ENCODE peak calls at places on chromosomes 11 and 22, in eight cellular contexts. O, M, Z, I, R, X, N and P are unnamed samples.

GRCh38 chr22:27381960-27382742 is 419.4 kb downstream of the MN1 start:
- DNase-seq in R (no peak), O (no peak), N (no peak), X (no peak), Z (no peak), M (no peak), I (no peak), P (no peak)

GRCh38 chr22:45473626-45474237 is 29.0 kb upstream of the FBLN1 start:
- DNase-seq in M (no peak), O (no peak), R (no peak), I (peak; percentile 51), X (no peak), N (no peak), Z (no peak), P (no peak)

GRCh38 chr11:19679952-19680823 is 32.4 kb upstream of the NAV2 start:
- DNase-seq in X (peak; percentile 71), Z (no peak), O (no peak), I (peak; percentile 89), N (peak; percentile 86), M (no peak), R (peak; percentile 86), P (peak; percentile 97)

GRCh38 chr11:16604784-16605439 is 133.5 kb upstream of the C11orf58 start:
- DNase-seq in R (peak; percentile 78), N (peak; percentile 11), O (no peak), X (peak; percentile 59), M (peak; percentile 44), Z (no peak), I (peak; percentile 68), P (peak; percentile 59)

GRCh38 chr11:96741068-96741467 is 351.3 kb downstream of the JRKL start:
- DNase-seq in Z (no peak), X (no peak), N (no peak), R (no peak), O (no peak), I (no peak), M (no peak), P (no peak)

GRCh38 chr11:75371930-75372876 is 20.7 kb upstream of the ARRB1 start:
- DNase-seq in N (no peak), M (no peak), Z (no peak), O (no peak), R (no peak), X (peak; percentile 39), I (no peak), P (no peak)

GRCh38 chr11:61691378-61692156 is 11.4 kb downstream of the DAGLA start:
- DNase-seq in X (no peak), O (no peak), I (no peak), Z (no peak), M (no peak), R (no peak), N (no peak), P (no peak)

GRCh38 chr11:62567018-62567633 is 6.6 kb downstream of the EEF1G start:
- DNase-seq in X (no peak), N (no peak), I (no peak), R (no peak), Z (no peak), M (no peak), O (no peak), P (no peak)

GRCh38 chr22:30265851-30266444 is 703 bp downstream of the OSM start:
- DNase-seq in I (peak; percentile 80), M (peak; percentile 91), R (peak; percentile 88), Z (peak; percentile 87), X (peak; percentile 73), N (no peak), O (peak; percentile 61), P (no peak)

GRCh38 chr11:68683952-68684384 is 376 bp upstream of the GAL start:
- DNase-seq in O (no peak), N (no peak), Z (no peak), M (no peak), X (no peak), I (no peak), R (no peak), P (no peak)

GRCh38 chr11:69269926-69270697 is 23.8 kb upstream of the MYEOV start:
- DNase-seq in X (no peak), Z (no peak), I (no peak), O (no peak), N (no peak), R (no peak), M (no peak), P (no peak)

GRCh38 chr11:71418643-71419042 is 29.6 kb downstream of the DHCR7 start:
- DNase-seq in R (peak; percentile 34), Z (no peak), X (peak; percentile 15), N (no peak), O (no peak), M (peak; percentile 64), I (no peak), P (no peak)

GRCh38 chr11:128914216-128915147 is 23.3 kb downstream of the KCNJ5 start:
- DNase-seq in M (no peak), I (no peak), N (no peak), X (no peak), Z (no peak), O (no peak), R (no peak), P (no peak)

GRCh38 chr11:122122179-122122578 is 6.2 kb upstream of the BLID start:
- DNase-seq in R (no peak), M (no peak), Z (no peak), I (no peak), N (no peak), O (no peak), X (no peak), P (no peak)

GRCh38 chr11:79208126-79208525 is 232.7 kb downstream of the TENM4 start:
- DNase-seq in Z (no peak), R (no peak), I (no peak), N (no peak), O (no peak), X (no peak), M (no peak), P (no peak)

GRCh38 chr22:23762866-23763578 is at the start of gene C22orf15:
- DNase-seq in O (no peak), Z (no peak), R (no peak), N (no peak), I (no peak), X (no peak), M (no peak), P (no peak)

GRCh38 chr11:59473015-59473414 is at the start of gene OR4D10:
- DNase-seq in O (no peak), M (no peak), R (no peak), Z (no peak), I (no peak), X (no peak), N (no peak), P (no peak)

GRCh38 chr11:30553521-30554110 is 32.5 kb downstream of the MPPED2 start:
- DNase-seq in Z (no peak), M (no peak), N (no peak), R (no peak), I (no peak), O (no peak), X (no peak), P (no peak)

GRCh38 chr11:23041104-23041503 is 180.8 kb upstream of the CCDC179 start:
- DNase-seq in X (peak; percentile 37), I (no peak), R (no peak), M (no peak), Z (no peak), N (no peak), O (no peak), P (no peak)

GRCh38 chr11:47558695-47559094 is 5.8 kb upstream of the CELF1 start:
- DNase-seq in O (no peak), M (no peak), I (no peak), Z (no peak), N (no peak), X (no peak), R (no peak), P (no peak)

GRCh38 chr22:48499456-48500425 is 1327.9 kb downstream of the BRD1 start:
- DNase-seq in M (no peak), I (no peak), Z (no peak), O (no peak), X (no peak), N (no peak), R (peak; percentile 23), P (no peak)

GRCh38 chr11:73752903-73753302 is 8.0 kb downstream of the RAB6A start:
- DNase-seq in N (no peak), Z (no peak), O (no peak), I (no peak), X (no peak), M (no peak), R (no peak), P (no peak)

GRCh38 chr11:12106501-12106900 is 3.9 kb upstream of the MICAL2 start:
- DNase-seq in N (no peak), R (no peak), I (no peak), O (no peak), X (no peak), M (no peak), Z (no peak), P (no peak)

GRCh38 chr11:82902880-82903279 is 1.3 kb downstream of the DDIAS start:
- DNase-seq in N (no peak), M (no peak), O (no peak), I (no peak), R (no peak), Z (no peak), X (no peak), P (no peak)

GRCh38 chr11:110710520-110711381 is 1.5 kb downstream of the ARHGAP20 start:
- DNase-seq in X (peak; percentile 40), Z (no peak), N (no peak), O (no peak), I (peak; percentile 75), R (peak; percentile 45), M (peak; percentile 25), P (peak; percentile 82)

GRCh38 chr11:6303657-6304056 is 16.6 kb downstream of the CAVIN3 start:
- DNase-seq in N (no peak), I (no peak), Z (no peak), M (no peak), R (no peak), X (no peak), O (no peak), P (no peak)

GRCh38 chr11:72446929-72447753 is 12.8 kb upstream of the CLPB start:
- DNase-seq in X (no peak), I (no peak), R (no peak), Z (peak; percentile 31), N (peak; percentile 71), M (peak; percentile 67), O (no peak), P (no peak)

GRCh38 chr11:45155058-45155551 is 8.7 kb downstream of the PRDM11 start:
- DNase-seq in O (no peak), X (no peak), N (no peak), R (no peak), I (no peak), Z (no peak), M (no peak), P (no peak)

GRCh38 chr11:110518809-110519514 is 89.2 kb downstream of the FDX1 start:
- DNase-seq in R (no peak), Z (no peak), I (no peak), N (peak; percentile 49), X (no peak), M (no peak), O (no peak), P (no peak)

GRCh38 chr11:70918242-70918641 is 334.1 kb downstream of the SHANK2 start:
- DNase-seq in I (no peak), O (no peak), N (no peak), Z (no peak), R (no peak), M (no peak), X (no peak), P (no peak)

GRCh38 chr11:76278526-76278925 is 72.2 kb upstream of the WNT11 start:
- DNase-seq in N (no peak), O (no peak), X (no peak), I (no peak), Z (no peak), M (no peak), R (no peak), P (no peak)